ENCODE peak calls at places on chromosomes 6 and 20, in ten cellular contexts. One of them, this sample, is unnamed.

GRCh38 chr6:97594834-97595233 is 311.8 kb upstream of the MMS22L start:
- DNase-seq in upper lobe of right lung: no peak
- DNase-seq in heart left ventricle: no peak
- DNase-seq in astrocyte: peak; percentile 82
- DNase-seq in colonic mucosa: no peak
- DNase-seq in OCI-LY7: no peak
- DNase-seq in sigmoid colon: no peak
- DNase-seq in fibroblast of lung: peak; percentile 65
- DNase-seq in tibial artery: no peak
- DNase-seq in IMR-90: peak; percentile 84
- DNase-seq in this sample: no peak

GRCh38 chr6:14897836-14898235 is 348.0 kb upstream of the JARID2 start:
- DNase-seq in IMR-90: no peak
- DNase-seq in upper lobe of right lung: no peak
- DNase-seq in colonic mucosa: no peak
- DNase-seq in OCI-LY7: no peak
- DNase-seq in sigmoid colon: no peak
- DNase-seq in heart left ventricle: no peak
- DNase-seq in fibroblast of lung: no peak
- DNase-seq in tibial artery: no peak
- DNase-seq in astrocyte: no peak
- DNase-seq in this sample: no peak

GRCh38 chr20:58597021-58597940 is 53.8 kb upstream of the STX16 start:
- DNase-seq in astrocyte: peak; percentile 21
- DNase-seq in heart left ventricle: peak; percentile 69
- DNase-seq in tibial artery: peak; percentile 79
- DNase-seq in colonic mucosa: peak; percentile 32
- DNase-seq in sigmoid colon: peak; percentile 88
- DNase-seq in OCI-LY7: no peak
- DNase-seq in fibroblast of lung: peak; percentile 58
- DNase-seq in IMR-90: no peak
- DNase-seq in upper lobe of right lung: no peak
- DNase-seq in this sample: no peak

GRCh38 chr6:110476046-110476849 is at the start of gene SLC22A16:
- DNase-seq in IMR-90: no peak
- DNase-seq in astrocyte: no peak
- DNase-seq in heart left ventricle: peak; percentile 26
- DNase-seq in OCI-LY7: no peak
- DNase-seq in sigmoid colon: no peak
- DNase-seq in fibroblast of lung: peak; percentile 16
- DNase-seq in colonic mucosa: no peak
- DNase-seq in upper lobe of right lung: no peak
- DNase-seq in tibial artery: no peak
- DNase-seq in this sample: no peak

GRCh38 chr6:17473554-17473953 is 80.2 kb downstream of the CAP2 start:
- DNase-seq in heart left ventricle: peak; percentile 32
- DNase-seq in colonic mucosa: no peak
- DNase-seq in upper lobe of right lung: no peak
- DNase-seq in sigmoid colon: no peak
- DNase-seq in tibial artery: no peak
- DNase-seq in IMR-90: no peak
- DNase-seq in OCI-LY7: no peak
- DNase-seq in fibroblast of lung: no peak
- DNase-seq in astrocyte: no peak
- DNase-seq in this sample: no peak

GRCh38 chr6:1724616-1725015 is 114.9 kb downstream of the FOXC1 start:
- DNase-seq in IMR-90: no peak
- DNase-seq in tibial artery: no peak
- DNase-seq in upper lobe of right lung: no peak
- DNase-seq in fibroblast of lung: no peak
- DNase-seq in heart left ventricle: peak; percentile 69
- DNase-seq in astrocyte: no peak
- DNase-seq in sigmoid colon: no peak
- DNase-seq in OCI-LY7: no peak
- DNase-seq in colonic mucosa: peak; percentile 92
- DNase-seq in this sample: no peak

GRCh38 chr20:59693587-59693986 is 89.2 kb downstream of the PHACTR3 start:
- DNase-seq in sigmoid colon: no peak
- DNase-seq in colonic mucosa: no peak
- DNase-seq in OCI-LY7: no peak
- DNase-seq in astrocyte: no peak
- DNase-seq in IMR-90: no peak
- DNase-seq in heart left ventricle: no peak
- DNase-seq in fibroblast of lung: no peak
- DNase-seq in upper lobe of right lung: no peak
- DNase-seq in tibial artery: no peak
- DNase-seq in this sample: no peak

GRCh38 chr6:97669191-97669651 is 386.2 kb upstream of the MMS22L start:
- DNase-seq in OCI-LY7: no peak
- DNase-seq in upper lobe of right lung: no peak
- DNase-seq in astrocyte: peak; percentile 52
- DNase-seq in fibroblast of lung: peak; percentile 28
- DNase-seq in colonic mucosa: no peak
- DNase-seq in tibial artery: no peak
- DNase-seq in sigmoid colon: no peak
- DNase-seq in IMR-90: peak; percentile 24
- DNase-seq in heart left ventricle: peak; percentile 26
- DNase-seq in this sample: no peak

GRCh38 chr6:168599769-168600330 is 158.9 kb downstream of the SMOC2 start:
- DNase-seq in tibial artery: peak; percentile 45
- DNase-seq in sigmoid colon: peak; percentile 55
- DNase-seq in colonic mucosa: no peak
- DNase-seq in upper lobe of right lung: no peak
- DNase-seq in fibroblast of lung: no peak
- DNase-seq in heart left ventricle: no peak
- DNase-seq in IMR-90: no peak
- DNase-seq in OCI-LY7: no peak
- DNase-seq in astrocyte: no peak
- DNase-seq in this sample: no peak

GRCh38 chr6:10511477-10511876 is 9.7 kb upstream of the GCNT2 start:
- DNase-seq in sigmoid colon: no peak
- DNase-seq in heart left ventricle: peak; percentile 35
- DNase-seq in OCI-LY7: no peak
- DNase-seq in colonic mucosa: no peak
- DNase-seq in upper lobe of right lung: no peak
- DNase-seq in fibroblast of lung: no peak
- DNase-seq in IMR-90: no peak
- DNase-seq in astrocyte: no peak
- DNase-seq in tibial artery: no peak
- DNase-seq in this sample: no peak

GRCh38 chr20:37552415-37552814 is 24.7 kb upstream of the BLCAP start:
- DNase-seq in fibroblast of lung: no peak
- DNase-seq in heart left ventricle: no peak
- DNase-seq in OCI-LY7: no peak
- DNase-seq in astrocyte: peak; percentile 39
- DNase-seq in IMR-90: peak; percentile 13
- DNase-seq in colonic mucosa: no peak
- DNase-seq in upper lobe of right lung: no peak
- DNase-seq in sigmoid colon: no peak
- DNase-seq in tibial artery: no peak
- DNase-seq in this sample: no peak

GRCh38 chr6:168774381-168774780 is 333.4 kb downstream of the SMOC2 start:
- DNase-seq in OCI-LY7: no peak
- DNase-seq in astrocyte: peak; percentile 2
- DNase-seq in upper lobe of right lung: no peak
- DNase-seq in tibial artery: no peak
- DNase-seq in heart left ventricle: no peak
- DNase-seq in IMR-90: no peak
- DNase-seq in colonic mucosa: no peak
- DNase-seq in sigmoid colon: no peak
- DNase-seq in fibroblast of lung: no peak
- DNase-seq in this sample: no peak

GRCh38 chr6:142420822-142421221 is 119.0 kb downstream of the ADGRG6 start:
- DNase-seq in upper lobe of right lung: no peak
- DNase-seq in heart left ventricle: no peak
- DNase-seq in sigmoid colon: no peak
- DNase-seq in fibroblast of lung: no peak
- DNase-seq in OCI-LY7: no peak
- DNase-seq in astrocyte: peak; percentile 16
- DNase-seq in colonic mucosa: no peak
- DNase-seq in IMR-90: no peak
- DNase-seq in tibial artery: no peak
- DNase-seq in this sample: no peak

GRCh38 chr6:28867078-28867414 is 56.7 kb downstream of the TRIM27 start:
- DNase-seq in tibial artery: no peak
- DNase-seq in astrocyte: peak; percentile 12
- DNase-seq in heart left ventricle: no peak
- DNase-seq in colonic mucosa: no peak
- DNase-seq in sigmoid colon: no peak
- DNase-seq in upper lobe of right lung: no peak
- DNase-seq in OCI-LY7: no peak
- DNase-seq in fibroblast of lung: no peak
- DNase-seq in IMR-90: peak; percentile 3
- DNase-seq in this sample: no peak

GRCh38 chr6:108689279-108690161 is 128.8 kb downstream of the FOXO3 start:
- DNase-seq in heart left ventricle: peak; percentile 85
- DNase-seq in sigmoid colon: peak; percentile 95
- DNase-seq in colonic mucosa: peak; percentile 42
- DNase-seq in IMR-90: peak; percentile 94
- DNase-seq in tibial artery: peak; percentile 98
- DNase-seq in OCI-LY7: no peak
- DNase-seq in astrocyte: peak; percentile 80
- DNase-seq in upper lobe of right lung: peak; percentile 94
- DNase-seq in fibroblast of lung: peak; percentile 99
- DNase-seq in this sample: no peak

DNA sequence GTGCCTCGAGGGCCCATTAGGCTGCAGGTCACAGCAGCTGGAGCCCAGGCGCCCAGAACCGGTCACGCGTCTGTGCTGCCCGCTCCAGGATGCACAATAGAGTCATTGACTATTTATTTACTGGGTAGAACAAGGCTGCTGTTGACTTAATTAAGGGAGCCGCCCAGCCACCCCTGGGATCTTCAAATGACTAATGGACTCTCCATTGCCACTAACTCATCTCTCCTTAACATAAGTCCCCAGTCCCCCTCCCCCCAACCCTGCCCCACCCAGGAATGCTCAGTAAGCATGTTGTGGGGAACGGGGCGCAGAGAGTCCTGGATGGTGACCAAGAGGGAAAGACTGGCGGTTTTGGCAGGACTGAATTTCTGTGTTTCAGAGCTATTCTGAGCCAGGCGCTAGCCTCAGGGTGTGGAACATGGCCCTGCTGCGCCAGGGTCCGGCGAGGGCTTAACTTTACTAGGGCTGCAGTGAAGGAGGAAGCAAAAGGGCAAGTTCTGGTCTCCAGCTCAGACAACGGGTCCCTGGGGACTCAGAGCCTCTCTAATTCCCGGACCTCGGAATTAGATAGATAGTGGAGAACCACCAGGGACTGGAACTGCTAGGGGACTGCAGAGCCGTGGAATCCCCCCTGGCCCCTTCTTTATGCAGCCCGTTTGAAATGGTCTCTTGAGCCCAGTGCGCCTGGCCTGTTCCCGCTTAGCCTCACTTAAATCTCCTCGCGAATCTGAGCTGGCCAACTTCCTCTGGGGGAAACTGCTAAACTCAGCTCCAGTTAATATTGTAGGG is 1.5 kb upstream of the GRIK2 start:
- DNase-seq in OCI-LY7: no peak
- DNase-seq in IMR-90: no peak
- DNase-seq in astrocyte: no peak
- DNase-seq in tibial artery: no peak
- DNase-seq in fibroblast of lung: no peak
- DNase-seq in heart left ventricle: no peak
- DNase-seq in upper lobe of right lung: no peak
- DNase-seq in sigmoid colon: no peak
- DNase-seq in colonic mucosa: no peak
- DNase-seq in this sample: no peak
- H3K4me3 ChIP-seq in OCI-LY7: no peak overlapping the region
- H3K4me3 ChIP-seq in IMR-90: peak overlapping the region; percentile 49
- H3K4me3 ChIP-seq in astrocyte: peak overlapping the region; percentile 71
- H3K4me3 ChIP-seq in tibial artery: no peak overlapping the region
- H3K4me3 ChIP-seq in fibroblast of lung: no peak overlapping the region
- H3K4me3 ChIP-seq in heart left ventricle: no peak overlapping the region
- H3K4me3 ChIP-seq in upper lobe of right lung: no peak overlapping the region
- H3K4me3 ChIP-seq in sigmoid colon: no peak overlapping the region
- H3K4me3 ChIP-seq in colonic mucosa: no peak overlapping the region
- H3K4me3 ChIP-seq in this sample: no peak overlapping the region

GRCh38 chr6:52663120-52663934 is 7.6 kb upstream of the TMEM14A start:
- DNase-seq in IMR-90: peak; percentile 80
- DNase-seq in fibroblast of lung: peak; percentile 86
- DNase-seq in OCI-LY7: peak; percentile 83
- DNase-seq in astrocyte: peak; percentile 55
- DNase-seq in heart left ventricle: peak; percentile 50
- DNase-seq in tibial artery: peak; percentile 75
- DNase-seq in upper lobe of right lung: no peak
- DNase-seq in colonic mucosa: peak; percentile 63
- DNase-seq in sigmoid colon: peak; percentile 75
- DNase-seq in this sample: peak; percentile 23
- H3K4me1 ChIP-seq in IMR-90: peaks cover 4% of the 10 kb centered on the region
- H3K4me1 ChIP-seq in fibroblast of lung: no peaks in the 10 kb centered on the region
- H3K4me1 ChIP-seq in OCI-LY7: peaks cover 49% of the 10 kb centered on the region
- H3K4me1 ChIP-seq in astrocyte: peaks cover 14% of the 10 kb centered on the region
- H3K4me1 ChIP-seq in heart left ventricle: no peaks in the 10 kb centered on the region
- H3K4me1 ChIP-seq in tibial artery: peaks cover 4% of the 10 kb centered on the region
- H3K4me1 ChIP-seq in upper lobe of right lung: peaks cover 11% of the 10 kb centered on the region
- H3K4me1 ChIP-seq in colonic mucosa: peaks cover 4% of the 10 kb centered on the region
- H3K4me1 ChIP-seq in sigmoid colon: no peaks in the 10 kb centered on the region
- H3K4me1 ChIP-seq in this sample: no peaks in the 10 kb centered on the region

DNA sequence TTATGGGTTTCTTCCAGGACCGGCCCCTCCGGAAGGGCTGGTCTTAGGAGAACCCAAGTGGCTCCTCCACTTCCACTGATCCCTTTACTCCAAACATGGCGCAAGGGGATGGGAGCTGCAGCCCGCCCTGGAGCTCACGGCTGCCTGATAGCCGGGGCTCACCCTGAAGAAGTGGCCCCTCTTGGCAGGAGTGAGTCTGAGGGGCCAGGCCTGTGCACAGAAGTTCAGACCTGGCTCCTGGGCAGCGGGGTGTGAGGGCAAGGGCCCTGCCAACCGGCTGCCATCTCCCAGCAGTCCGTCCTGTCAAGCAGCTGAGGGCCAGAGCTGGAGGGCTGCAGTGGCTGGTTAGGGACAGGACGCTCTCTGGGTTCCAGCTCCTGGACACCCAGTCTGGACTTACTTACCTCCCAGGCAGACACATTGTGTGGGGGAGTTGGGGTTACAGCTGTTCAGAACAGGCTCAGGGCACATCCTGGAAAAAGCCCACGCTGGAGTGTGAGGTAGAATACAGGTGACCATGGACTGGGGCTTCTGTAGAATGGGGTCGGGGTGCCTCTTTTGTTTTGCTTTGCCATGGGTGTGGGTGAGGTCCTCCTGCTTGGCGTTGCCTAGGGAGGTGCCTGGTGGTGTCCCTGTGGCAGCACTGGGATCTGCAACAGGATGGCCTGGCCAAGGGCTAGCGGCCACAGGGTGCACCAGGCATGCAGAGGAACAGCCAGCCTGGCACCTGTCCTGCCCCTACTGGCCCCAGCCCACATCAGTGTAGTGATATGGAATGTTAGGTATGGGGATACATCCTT is 88.4 kb downstream of the ASXL1 start:
- DNase-seq in OCI-LY7: no peak
- DNase-seq in sigmoid colon: peak; percentile 62
- DNase-seq in upper lobe of right lung: no peak
- DNase-seq in tibial artery: peak; percentile 58
- DNase-seq in fibroblast of lung: no peak
- DNase-seq in IMR-90: no peak
- DNase-seq in colonic mucosa: no peak
- DNase-seq in astrocyte: no peak
- DNase-seq in heart left ventricle: no peak
- DNase-seq in this sample: no peak
- H3K4me3 ChIP-seq in OCI-LY7: no peak overlapping the region
- H3K4me3 ChIP-seq in sigmoid colon: no peak overlapping the region
- H3K4me3 ChIP-seq in upper lobe of right lung: no peak overlapping the region
- H3K4me3 ChIP-seq in tibial artery: no peak overlapping the region
- H3K4me3 ChIP-seq in fibroblast of lung: no peak overlapping the region
- H3K4me3 ChIP-seq in IMR-90: no peak overlapping the region
- H3K4me3 ChIP-seq in colonic mucosa: no peak overlapping the region
- H3K4me3 ChIP-seq in astrocyte: no peak overlapping the region
- H3K4me3 ChIP-seq in heart left ventricle: no peak overlapping the region
- H3K4me3 ChIP-seq in this sample: no peak overlapping the region

GRCh38 chr20:53844259-53844658 is 226.1 kb downstream of the BCAS1 start:
- DNase-seq in heart left ventricle: no peak
- DNase-seq in tibial artery: no peak
- DNase-seq in upper lobe of right lung: no peak
- DNase-seq in colonic mucosa: no peak
- DNase-seq in fibroblast of lung: no peak
- DNase-seq in IMR-90: no peak
- DNase-seq in sigmoid colon: no peak
- DNase-seq in OCI-LY7: no peak
- DNase-seq in astrocyte: no peak
- DNase-seq in this sample: no peak
- H3K4me1 ChIP-seq in heart left ventricle: no peaks in the 10 kb centered on the region
- H3K4me1 ChIP-seq in tibial artery: no peaks in the 10 kb centered on the region
- H3K4me1 ChIP-seq in upper lobe of right lung: no peaks in the 10 kb centered on the region
- H3K4me1 ChIP-seq in colonic mucosa: peaks cover 9% of the 10 kb centered on the region
- H3K4me1 ChIP-seq in fibroblast of lung: no peaks in the 10 kb centered on the region
- H3K4me1 ChIP-seq in IMR-90: no peaks in the 10 kb centered on the region
- H3K4me1 ChIP-seq in sigmoid colon: no peaks in the 10 kb centered on the region
- H3K4me1 ChIP-seq in OCI-LY7: peaks cover 90% of the 10 kb centered on the region
- H3K4me1 ChIP-seq in astrocyte: no peaks in the 10 kb centered on the region
- H3K4me1 ChIP-seq in this sample: peaks cover 9% of the 10 kb centered on the region

This sample was measured in Peyer's patch.